ENCODE peak calls at places on chromosomes 4 and X, in nine cellular contexts. P, T, A, Z, V, Y, F, W and G are unnamed samples.

GRCh38 chrX:39396358-39396995 is 595.2 kb downstream of the MID1IP1 start:
- DNase-seq in P (no peak), T (no peak), A (no peak), Z (no peak), V (no peak), Y (peak; percentile 28), F (no peak), W (no peak), G (peak; percentile 48)

GRCh38 chr4:138104462-138104775 is 137.7 kb downstream of the SLC7A11 start:
- DNase-seq in P (no peak), T (no peak), A (no peak), Z (no peak), V (no peak), Y (no peak), F (no peak), W (no peak), G (no peak)

GRCh38 chrX:121084903-121085611 is 37.6 kb downstream of the GLUD2 start:
- DNase-seq in P (no peak), T (no peak), A (no peak), Z (no peak), V (no peak), Y (no peak), F (no peak), W (no peak), G (no peak)

GRCh38 chr4:19982556-19982955 is 269.1 kb upstream of the SLIT2 start:
- DNase-seq in P (peak; percentile 39), T (no peak), A (no peak), Z (no peak), V (no peak), Y (no peak), F (no peak), W (no peak), G (no peak)

GRCh38 chrX:120310861-120311631 is at the start of gene TMEM255A:
- DNase-seq in P (no peak), T (no peak), A (no peak), Z (peak; percentile 23), V (peak; percentile 28), Y (peak; percentile 38), F (no peak), W (no peak), G (no peak)

GRCh38 chrX:153829799-153830631 is at the start of gene PDZD4:
- DNase-seq in P (no peak), T (no peak), A (no peak), Z (no peak), V (peak; percentile 34), Y (peak; percentile 51), F (no peak), W (no peak), G (no peak)

GRCh38 chrX:14032383-14032782 is 2.7 kb upstream of the GEMIN8 start:
- DNase-seq in P (no peak), T (peak; percentile 20), A (peak; percentile 37), Z (peak; percentile 2), V (peak; percentile 57), Y (no peak), F (peak; percentile 45), W (no peak), G (no peak)

GRCh38 chr4:158930573-158930972 is 161.7 kb downstream of the FNIP2 start:
- DNase-seq in P (no peak), T (no peak), A (no peak), Z (no peak), V (no peak), Y (no peak), F (no peak), W (no peak), G (no peak)

GRCh38 chr4:76016383-76016782 is 6.9 kb downstream of the CXCL10 start:
- DNase-seq in P (no peak), T (no peak), A (no peak), Z (no peak), V (no peak), Y (no peak), F (no peak), W (no peak), G (no peak)

GRCh38 chr4:122017296-122017695 is 65.4 kb upstream of the TRPC3 start:
- DNase-seq in P (no peak), T (no peak), A (no peak), Z (no peak), V (peak; percentile 35), Y (peak; percentile 22), F (no peak), W (no peak), G (no peak)

GRCh38 chr4:76235915-76236314 is 15.6 kb upstream of the FAM47E start:
- DNase-seq in P (no peak), T (no peak), A (no peak), Z (no peak), V (no peak), Y (no peak), F (no peak), W (no peak), G (no peak)